ENCODE peak calls at places on chromosomes 16 and 17, in four cellular contexts. One of them, this sample, is unnamed.

GRCh38 chr16:53945996-53946395 is 242.0 kb downstream of the FTO start:
- DNase-seq in HepG2: peak
- DNase-seq in GM12878: no peak
- DNase-seq in K562: peak
- DNase-seq in this sample: no peak

GRCh38 chr16:27722892-27723450 is 173.0 kb downstream of the KATNIP start:
- DNase-seq in HepG2: no peak
- DNase-seq in GM12878: no peak
- DNase-seq in K562: no peak
- DNase-seq in this sample: no peak

GRCh38 chr17:7130626-7131467 is 16.2 kb upstream of the ASGR2 start:
- DNase-seq in HepG2: no peak
- DNase-seq in GM12878: no peak
- DNase-seq in K562: no peak
- DNase-seq in this sample: no peak

GRCh38 chr16:23835390-23836077 is at the start of gene PRKCB:
- DNase-seq in HepG2: no peak
- DNase-seq in GM12878: no peak
- DNase-seq in K562: peak
- DNase-seq in this sample: peak

GRCh38 chr17:6667516-6667915 is 16.0 kb downstream of the C17orf100 start:
- DNase-seq in HepG2: no peak
- DNase-seq in GM12878: no peak
- DNase-seq in K562: no peak
- DNase-seq in this sample: no peak

GRCh38 chr16:77551352-77551751 is 116.5 kb upstream of the ADAMTS18 start:
- DNase-seq in HepG2: no peak
- DNase-seq in GM12878: no peak
- DNase-seq in K562: no peak
- DNase-seq in this sample: no peak

GRCh38 chr16:12320298-12320706 is 343.8 kb downstream of the SNX29 start:
- DNase-seq in HepG2: no peak
- DNase-seq in GM12878: no peak
- DNase-seq in K562: no peak
- DNase-seq in this sample: no peak

GRCh38 chr16:55280622-55281021 is 43.4 kb upstream of the IRX6 start:
- DNase-seq in HepG2: no peak
- DNase-seq in GM12878: no peak
- DNase-seq in K562: no peak
- DNase-seq in this sample: no peak

GRCh38 chr16:15502041-15502725 is 67.8 kb downstream of the BMERB1 start:
- DNase-seq in HepG2: peak
- DNase-seq in GM12878: no peak
- DNase-seq in K562: peak
- DNase-seq in this sample: no peak

GRCh38 chr17:13862341-13862740 is 207.0 kb upstream of the COX10 start:
- DNase-seq in HepG2: no peak
- DNase-seq in GM12878: no peak
- DNase-seq in K562: no peak
- DNase-seq in this sample: no peak

GRCh38 chr16:27690604-27691003 is 140.7 kb downstream of the KATNIP start:
- DNase-seq in HepG2: peak
- DNase-seq in GM12878: no peak
- DNase-seq in K562: peak
- DNase-seq in this sample: no peak

GRCh38 chr16:82456683-82457082 is 170.1 kb upstream of the CDH13 start:
- DNase-seq in HepG2: peak
- DNase-seq in GM12878: no peak
- DNase-seq in K562: peak
- DNase-seq in this sample: peak

GRCh38 chr16:85800321-85800669 is 800 bp downstream of the COX4I1 start:
- DNase-seq in HepG2: peak
- DNase-seq in GM12878: no peak
- DNase-seq in K562: peak
- DNase-seq in this sample: no peak

GRCh38 chr17:59331929-59332889 is 754 bp downstream of the YPEL2 start:
- DNase-seq in HepG2: no peak
- DNase-seq in GM12878: no peak
- DNase-seq in K562: no peak
- DNase-seq in this sample: no peak

GRCh38 chr17:68621065-68621464 is 19.9 kb upstream of the FAM20A start:
- DNase-seq in HepG2: no peak
- DNase-seq in GM12878: no peak
- DNase-seq in K562: no peak
- DNase-seq in this sample: no peak

GRCh38 chr16:67833035-67833417 is 9.1 kb upstream of the THAP11 start:
- DNase-seq in HepG2: no peak
- DNase-seq in GM12878: no peak
- DNase-seq in K562: no peak
- DNase-seq in this sample: no peak

GRCh38 chr16:1980026-1980769 is 1.1 kb downstream of the NOXO1 start:
- DNase-seq in HepG2: no peak
- DNase-seq in GM12878: no peak
- DNase-seq in K562: no peak
- DNase-seq in this sample: peak

GRCh38 chr17:67993998-67994361 is 2.3 kb downstream of the C17orf58 start:
- DNase-seq in HepG2: peak
- DNase-seq in GM12878: no peak
- DNase-seq in K562: peak
- DNase-seq in this sample: peak

GRCh38 chr17:35127751-35128514 is 6.5 kb downstream of the FNDC8 start:
- DNase-seq in HepG2: no peak
- DNase-seq in GM12878: no peak
- DNase-seq in K562: no peak
- DNase-seq in this sample: no peak

GRCh38 chr17:38719943-38720641 is 10.0 kb upstream of the CISD3 start:
- DNase-seq in HepG2: no peak
- DNase-seq in GM12878: no peak
- DNase-seq in K562: peak
- DNase-seq in this sample: peak

GRCh38 chr17:30961213-30962188 is 9.3 kb upstream of the RNF135 start:
- DNase-seq in HepG2: no peak
- DNase-seq in GM12878: peak
- DNase-seq in K562: no peak
- DNase-seq in this sample: no peak

GRCh38 chr17:1786708-1787107 is 24.8 kb downstream of the SERPINF1 start:
- DNase-seq in HepG2: no peak
- DNase-seq in GM12878: no peak
- DNase-seq in K562: no peak
- DNase-seq in this sample: no peak

GRCh38 chr17:42288078-42288984 is at the start of gene STAT5A:
- DNase-seq in HepG2: peak
- DNase-seq in GM12878: no peak
- DNase-seq in K562: peak
- DNase-seq in this sample: peak

GRCh38 chr16:28212532-28212873 is 738 bp upstream of the XPO6 start:
- DNase-seq in HepG2: no peak
- DNase-seq in GM12878: no peak
- DNase-seq in K562: no peak
- DNase-seq in this sample: no peak

GRCh38 chr16:84117482-84117843 is 721 bp upstream of the MBTPS1 start:
- DNase-seq in HepG2: no peak
- DNase-seq in GM12878: no peak
- DNase-seq in K562: peak
- DNase-seq in this sample: no peak

GRCh38 chr17:39281806-39282205 is 56.1 kb upstream of the STAC2 start:
- DNase-seq in HepG2: no peak
- DNase-seq in GM12878: no peak
- DNase-seq in K562: peak
- DNase-seq in this sample: no peak

DNA sequence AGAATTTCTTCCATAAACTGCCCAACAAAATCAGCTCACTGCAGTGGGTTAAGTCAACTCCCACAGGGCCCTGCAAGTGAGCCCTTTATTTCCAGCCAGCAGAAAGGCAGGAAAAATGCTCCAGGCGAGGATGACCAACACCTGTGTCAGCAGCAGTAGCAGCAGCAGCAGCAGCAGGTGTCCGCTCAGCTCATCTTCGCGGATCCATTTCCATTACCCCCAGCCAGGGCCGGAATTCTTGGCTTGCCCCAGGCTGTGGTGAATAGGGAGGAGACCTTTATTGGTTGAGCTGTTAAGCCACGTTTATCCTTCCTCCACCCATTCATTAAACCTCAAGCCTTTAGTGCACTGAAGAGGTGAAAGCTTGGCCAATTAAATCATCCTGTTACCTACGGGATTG is 46.2 kb downstream of the MARCHF10 start:
- DNase-seq in HepG2: no peak
- DNase-seq in GM12878: no peak
- DNase-seq in K562: no peak
- DNase-seq in this sample: peak
- TF ChIP-seq CBX5 in HepG2: no peak
- TF ChIP-seq CBX5 in GM12878: no peak
- TF ChIP-seq CBX5 in K562: no peak
- TF ChIP-seq CBX5 in this sample: no peak

DNA sequence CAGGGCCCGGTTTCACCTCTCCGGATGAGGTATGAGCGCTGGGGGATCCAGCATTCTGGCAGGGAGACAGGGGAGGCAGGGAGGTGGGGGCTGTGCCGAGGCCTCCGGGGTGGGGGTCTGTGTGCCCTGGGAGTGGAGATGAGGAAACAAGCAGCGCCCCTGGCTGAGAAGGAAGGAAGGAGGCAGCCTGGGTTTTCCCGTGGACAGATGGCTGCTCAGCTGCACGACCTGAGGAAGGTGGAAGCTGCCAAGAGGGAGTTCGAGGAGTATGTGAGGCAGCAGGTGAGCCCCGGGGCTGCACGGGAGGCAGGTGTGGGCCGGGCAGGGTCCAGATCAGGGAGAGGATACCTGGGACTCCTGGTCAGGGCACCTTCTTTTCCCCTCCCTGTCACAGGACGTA is 4.3 kb downstream of the RNF112 start:
- DNase-seq in HepG2: no peak
- DNase-seq in GM12878: no peak
- DNase-seq in K562: no peak
- DNase-seq in this sample: no peak
- TF ChIP-seq CBX5 in HepG2: no peak
- TF ChIP-seq CBX5 in GM12878: no peak
- TF ChIP-seq CBX5 in K562: no peak
- TF ChIP-seq CBX5 in this sample: no peak

GRCh38 chr17:65170839-65171238 is 33.7 kb downstream of the RGS9 start:
- DNase-seq in HepG2: peak
- DNase-seq in GM12878: no peak
- DNase-seq in K562: no peak
- DNase-seq in this sample: no peak
- TF ChIP-seq CBX5 in HepG2: no peak
- TF ChIP-seq CBX5 in GM12878: no peak
- TF ChIP-seq CBX5 in K562: no peak
- TF ChIP-seq CBX5 in this sample: no peak

GRCh38 chr17:43316522-43317142 is 82.2 kb upstream of the ARL4D start:
- DNase-seq in HepG2: no peak
- DNase-seq in GM12878: no peak
- DNase-seq in K562: peak
- DNase-seq in this sample: no peak

GRCh38 chr17:43312011-43312410 is 78.2 kb upstream of the RNU2-1 start:
- DNase-seq in HepG2: no peak
- DNase-seq in GM12878: no peak
- DNase-seq in K562: no peak
- DNase-seq in this sample: peak

GRCh38 chr17:43315858-43316521 is 82.2 kb upstream of the RNU2-1 start:
- DNase-seq in HepG2: no peak
- DNase-seq in GM12878: no peak
- DNase-seq in K562: no peak
- DNase-seq in this sample: no peak

GRCh38 chr17:43315369-43315768 is 81.6 kb upstream of the RNU2-1 start:
- DNase-seq in HepG2: no peak
- DNase-seq in GM12878: no peak
- DNase-seq in K562: no peak
- DNase-seq in this sample: no peak

GRCh38 chr17:43314582-43314981 is 80.8 kb upstream of the RNU2-1 start:
- DNase-seq in HepG2: no peak
- DNase-seq in GM12878: no peak
- DNase-seq in K562: no peak
- DNase-seq in this sample: no peak
- TF ChIP-seq CBX5 in HepG2: no peak
- TF ChIP-seq CBX5 in GM12878: no peak
- TF ChIP-seq CBX5 in K562: no peak
- TF ChIP-seq CBX5 in this sample: no peak

GRCh38 chr17:80086081-80086480 is 15.3 kb upstream of the GAA start:
- DNase-seq in HepG2: peak
- DNase-seq in GM12878: no peak
- DNase-seq in K562: no peak
- DNase-seq in this sample: no peak
- TF ChIP-seq CBX5 in HepG2: no peak
- TF ChIP-seq CBX5 in GM12878: no peak
- TF ChIP-seq CBX5 in K562: no peak
- TF ChIP-seq CBX5 in this sample: no peak

GRCh38 chr16:88121886-88122580 is 170.8 kb downstream of the BANP start:
- DNase-seq in HepG2: no peak
- DNase-seq in GM12878: no peak
- DNase-seq in K562: no peak
- DNase-seq in this sample: no peak

GRCh38 chr16:88119881-88120280 is 168.6 kb downstream of the BANP start:
- DNase-seq in HepG2: no peak
- DNase-seq in GM12878: no peak
- DNase-seq in K562: no peak
- DNase-seq in this sample: no peak

GRCh38 chr16:88116121-88116900 is 165.1 kb downstream of the BANP start:
- DNase-seq in HepG2: no peak
- DNase-seq in GM12878: no peak
- DNase-seq in K562: no peak
- DNase-seq in this sample: no peak

GRCh38 chr16:88120812-88121211 is 169.6 kb downstream of the BANP start:
- DNase-seq in HepG2: no peak
- DNase-seq in GM12878: no peak
- DNase-seq in K562: no peak
- DNase-seq in this sample: no peak

DNA sequence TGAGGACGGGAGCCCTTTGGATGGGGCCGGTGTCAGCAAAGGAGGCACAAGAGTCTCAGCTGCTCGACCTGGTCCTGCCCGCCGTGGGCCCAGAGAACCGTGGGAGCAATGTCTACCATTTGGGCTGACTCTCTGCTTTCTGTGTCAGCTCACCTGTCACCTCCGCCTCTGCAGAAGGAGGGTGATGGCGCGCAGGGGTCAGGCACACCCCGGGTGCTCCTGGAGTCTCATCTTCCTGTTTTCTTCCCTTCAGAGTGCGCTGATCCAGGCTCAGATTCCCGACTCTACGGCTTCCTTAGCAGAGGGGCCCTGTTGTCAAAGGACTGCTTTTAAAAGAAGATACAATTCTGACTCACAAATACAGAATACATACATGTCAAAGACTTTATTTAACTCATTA is 167.1 kb downstream of the BANP start:
- DNase-seq in HepG2: no peak
- DNase-seq in GM12878: no peak
- DNase-seq in K562: no peak
- DNase-seq in this sample: no peak
- TF ChIP-seq CBX5 in HepG2: no peak
- TF ChIP-seq CBX5 in GM12878: no peak
- TF ChIP-seq CBX5 in K562: no peak
- TF ChIP-seq CBX5 in this sample: no peak